ENCODE peak calls at places on chromosomes 2 and 18, in seven cellular contexts. One of them, this sample, is unnamed.

GRCh38 chr2:171210864-171211431 is 50.3 kb upstream of the TLK1 start:
- DNase-seq in H9: no peak
- DNase-seq in mesenchymal stem cell: peak
- DNase-seq in mesendoderm: peak
- DNase-seq in IMR-90: peak
- DNase-seq in H1: no peak
- DNase-seq in trophoblast cell: peak
- DNase-seq in this sample: no peak

GRCh38 chr2:151239624-151240023 is 22.0 kb downstream of the RBM43 start:
- DNase-seq in H9: no peak
- DNase-seq in mesenchymal stem cell: no peak
- DNase-seq in mesendoderm: no peak
- DNase-seq in IMR-90: no peak
- DNase-seq in H1: no peak
- DNase-seq in trophoblast cell: peak
- DNase-seq in this sample: no peak

GRCh38 chr2:183063083-183063482 is 15.5 kb upstream of the DUSP19 start:
- DNase-seq in H9: no peak
- DNase-seq in mesenchymal stem cell: peak
- DNase-seq in mesendoderm: peak
- DNase-seq in IMR-90: peak
- DNase-seq in H1: no peak
- DNase-seq in trophoblast cell: no peak
- DNase-seq in this sample: no peak

GRCh38 chr18:30967701-30968100 is 74.8 kb downstream of the DSC3 start:
- DNase-seq in H9: no peak
- DNase-seq in mesenchymal stem cell: no peak
- DNase-seq in mesendoderm: peak
- DNase-seq in IMR-90: no peak
- DNase-seq in H1: peak
- DNase-seq in trophoblast cell: peak
- DNase-seq in this sample: no peak

GRCh38 chr2:111695441-111696007 is 188.5 kb downstream of the ANAPC1 start:
- DNase-seq in H9: no peak
- DNase-seq in mesenchymal stem cell: no peak
- DNase-seq in mesendoderm: no peak
- DNase-seq in IMR-90: no peak
- DNase-seq in H1: no peak
- DNase-seq in trophoblast cell: no peak
- DNase-seq in this sample: no peak

GRCh38 chr2:232476791-232477190 is 10.8 kb downstream of the ECEL1 start:
- DNase-seq in H9: no peak
- DNase-seq in mesenchymal stem cell: no peak
- DNase-seq in mesendoderm: no peak
- DNase-seq in IMR-90: no peak
- DNase-seq in H1: no peak
- DNase-seq in trophoblast cell: no peak
- DNase-seq in this sample: no peak

GRCh38 chr18:65938592-65939372 is 188.0 kb downstream of the CDH7 start:
- DNase-seq in H9: peak
- DNase-seq in mesenchymal stem cell: peak
- DNase-seq in mesendoderm: peak
- DNase-seq in IMR-90: no peak
- DNase-seq in H1: peak
- DNase-seq in trophoblast cell: peak
- DNase-seq in this sample: no peak

GRCh38 chr2:37168217-37168981 is 11.6 kb upstream of the EIF2AK2 start:
- DNase-seq in H9: peak
- DNase-seq in mesenchymal stem cell: peak
- DNase-seq in mesendoderm: peak
- DNase-seq in IMR-90: peak
- DNase-seq in H1: no peak
- DNase-seq in trophoblast cell: peak
- DNase-seq in this sample: no peak

DNA sequence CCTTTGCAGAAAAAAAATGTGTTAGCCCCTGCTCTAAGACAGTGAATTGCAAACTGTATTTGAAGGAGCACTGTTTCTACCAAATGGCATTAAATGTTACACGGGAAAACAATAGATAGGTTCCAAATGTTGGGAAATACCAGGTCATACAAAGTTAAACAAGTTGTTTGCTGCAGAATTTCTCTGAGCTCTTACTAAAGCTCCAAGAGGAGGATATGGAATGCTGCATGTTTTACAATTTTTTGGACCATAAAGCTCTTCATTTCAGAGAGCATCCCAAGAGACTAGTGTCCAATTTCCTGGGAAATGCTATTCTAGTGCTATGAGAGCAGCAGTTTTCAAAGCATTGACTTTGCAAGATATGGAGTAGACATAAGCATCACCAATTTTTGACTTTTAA is 155.6 kb upstream of the CCDC68 start:
- DNase-seq in H9: no peak
- DNase-seq in mesenchymal stem cell: no peak
- DNase-seq in mesendoderm: no peak
- DNase-seq in IMR-90: no peak
- DNase-seq in H1: no peak
- DNase-seq in trophoblast cell: no peak
- DNase-seq in this sample: no peak
- H2BK5ac ChIP-seq in H9: no peak
- H2BK5ac ChIP-seq in mesenchymal stem cell: no peak
- H2BK5ac ChIP-seq in mesendoderm: no peak
- H2BK5ac ChIP-seq in IMR-90: no peak
- H2BK5ac ChIP-seq in H1: no peak
- H2BK5ac ChIP-seq in trophoblast cell: no peak
- H2BK5ac ChIP-seq in this sample: no peak

GRCh38 chr2:179884193-179884592 is 22.8 kb upstream of the ZNF385B start:
- DNase-seq in H9: no peak
- DNase-seq in mesenchymal stem cell: no peak
- DNase-seq in mesendoderm: no peak
- DNase-seq in IMR-90: no peak
- DNase-seq in H1: no peak
- DNase-seq in trophoblast cell: no peak
- DNase-seq in this sample: no peak

GRCh38 chr2:179877601-179878364 is 16.4 kb upstream of the ZNF385B start:
- DNase-seq in H9: no peak
- DNase-seq in mesenchymal stem cell: no peak
- DNase-seq in mesendoderm: no peak
- DNase-seq in IMR-90: peak
- DNase-seq in H1: no peak
- DNase-seq in trophoblast cell: no peak
- DNase-seq in this sample: no peak

GRCh38 chr2:179883407-179883806 is 22.0 kb upstream of the ZNF385B start:
- DNase-seq in H9: no peak
- DNase-seq in mesenchymal stem cell: no peak
- DNase-seq in mesendoderm: no peak
- DNase-seq in IMR-90: no peak
- DNase-seq in H1: no peak
- DNase-seq in trophoblast cell: no peak
- DNase-seq in this sample: no peak
- H2BK5ac ChIP-seq in H9: no peak
- H2BK5ac ChIP-seq in mesenchymal stem cell: no peak
- H2BK5ac ChIP-seq in mesendoderm: no peak
- H2BK5ac ChIP-seq in IMR-90: no peak
- H2BK5ac ChIP-seq in H1: no peak
- H2BK5ac ChIP-seq in trophoblast cell: no peak
- H2BK5ac ChIP-seq in this sample: no peak

GRCh38 chr2:143161982-143162837 is 33.0 kb downstream of the ARHGAP15 start:
- DNase-seq in H9: peak
- DNase-seq in mesenchymal stem cell: peak
- DNase-seq in mesendoderm: peak
- DNase-seq in IMR-90: peak
- DNase-seq in H1: no peak
- DNase-seq in trophoblast cell: peak
- DNase-seq in this sample: peak
- H2BK5ac ChIP-seq in H9: no peak
- H2BK5ac ChIP-seq in mesenchymal stem cell: no peak
- H2BK5ac ChIP-seq in mesendoderm: no peak
- H2BK5ac ChIP-seq in IMR-90: no peak
- H2BK5ac ChIP-seq in H1: no peak
- H2BK5ac ChIP-seq in trophoblast cell: no peak
- H2BK5ac ChIP-seq in this sample: no peak

GRCh38 chr18:24181806-24182205 is 42.9 kb downstream of the CABYR start:
- DNase-seq in H9: no peak
- DNase-seq in mesenchymal stem cell: peak
- DNase-seq in mesendoderm: no peak
- DNase-seq in IMR-90: no peak
- DNase-seq in H1: no peak
- DNase-seq in trophoblast cell: peak
- DNase-seq in this sample: no peak

GRCh38 chr18:24176727-24177416 is 38.0 kb downstream of the CABYR start:
- DNase-seq in H9: peak
- DNase-seq in mesenchymal stem cell: peak
- DNase-seq in mesendoderm: peak
- DNase-seq in IMR-90: peak
- DNase-seq in H1: peak
- DNase-seq in trophoblast cell: peak
- DNase-seq in this sample: peak

GRCh38 chr18:24180048-24180447 is 41.2 kb downstream of the CABYR start:
- DNase-seq in H9: no peak
- DNase-seq in mesenchymal stem cell: no peak
- DNase-seq in mesendoderm: no peak
- DNase-seq in IMR-90: no peak
- DNase-seq in H1: no peak
- DNase-seq in trophoblast cell: no peak
- DNase-seq in this sample: no peak

GRCh38 chr18:24173997-24174396 is 35.1 kb downstream of the CABYR start:
- DNase-seq in H9: no peak
- DNase-seq in mesenchymal stem cell: no peak
- DNase-seq in mesendoderm: no peak
- DNase-seq in IMR-90: no peak
- DNase-seq in H1: no peak
- DNase-seq in trophoblast cell: peak
- DNase-seq in this sample: no peak

DNA sequence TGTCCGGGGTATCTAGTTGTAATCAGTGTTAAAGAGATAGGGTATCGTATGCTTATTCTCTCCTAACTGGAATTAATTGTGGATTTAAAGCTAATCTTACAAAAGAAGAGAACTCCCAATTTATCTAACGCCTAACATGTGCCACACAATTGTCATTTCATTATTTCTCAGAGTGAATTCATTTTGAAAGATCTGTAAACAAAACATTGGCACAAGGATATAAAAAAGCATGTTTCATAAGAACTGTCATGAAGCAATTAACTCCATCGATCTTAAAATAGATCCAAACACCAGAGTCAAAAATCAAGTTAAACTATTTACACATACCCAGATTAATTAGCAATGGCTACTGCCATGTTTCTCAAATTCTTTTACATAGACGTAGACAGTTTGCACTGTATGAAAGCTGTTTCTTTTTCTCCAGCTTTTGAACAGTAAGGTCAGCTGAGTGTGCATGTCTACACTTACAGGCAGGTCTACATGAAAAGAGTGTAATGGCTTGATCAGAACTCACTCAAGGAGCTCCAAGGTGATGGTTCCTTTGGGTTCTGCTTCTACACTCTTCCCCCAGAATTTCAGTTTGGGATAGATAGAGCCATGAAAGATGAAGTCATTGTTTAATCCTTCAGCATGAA is 38.8 kb downstream of the CABYR start:
- DNase-seq in H9: no peak
- DNase-seq in mesenchymal stem cell: no peak
- DNase-seq in mesendoderm: peak
- DNase-seq in IMR-90: no peak
- DNase-seq in H1: no peak
- DNase-seq in trophoblast cell: no peak
- DNase-seq in this sample: no peak
- H2BK5ac ChIP-seq in H9: no peak
- H2BK5ac ChIP-seq in mesenchymal stem cell: no peak
- H2BK5ac ChIP-seq in mesendoderm: no peak
- H2BK5ac ChIP-seq in IMR-90: no peak
- H2BK5ac ChIP-seq in H1: no peak
- H2BK5ac ChIP-seq in trophoblast cell: no peak
- H2BK5ac ChIP-seq in this sample: no peak